ENCODE peak calls at places on chromosomes 11 and 22, in ten cellular contexts. B is H7; M is GM19239; D is NK-92 treated with Interleukin-12 subunit alpha and Interleukin-12 subunit beta, amount 100 ng/mL, for 24 hours; N is RCC 7860; A is Peyer's patch; I is A549; V is T-helper 2 cell; P is mesothelial cell of epicardium; W is sigmoid colon. X is an unnamed sample.

GRCh38 chr11:64655901-64656601 is 65.0 kb downstream of the SLC22A12 start:
- DNase-seq in V (no peak), A (no peak), B (no peak), M (no peak), W (no peak), I (no peak), P (no peak), D (no peak), N (no peak), X (no peak)

GRCh38 chr11:118227865-118228785 is 3.3 kb upstream of the JAML start:
- DNase-seq in N (no peak), M (no peak), B (no peak), V (no peak), W (no peak), I (no peak), A (peak; percentile 59), D (peak; percentile 64), P (no peak), X (no peak)

GRCh38 chr22:17984114-17984513 is 40.2 kb downstream of the MICAL3 start:
- DNase-seq in P (no peak), I (no peak), A (no peak), V (no peak), D (no peak), N (peak; percentile 31), W (no peak), M (no peak), B (no peak), X (no peak)

GRCh38 chr11:130094614-130095013 is 24.9 kb downstream of the APLP2 start:
- DNase-seq in I (no peak), V (no peak), N (no peak), A (no peak), W (no peak), M (no peak), D (no peak), B (no peak), P (no peak), X (no peak)

GRCh38 chr11:1805525-1805924 is 29.3 kb upstream of the SYT8 start:
- DNase-seq in I (no peak), D (no peak), V (no peak), W (no peak), A (no peak), B (no peak), P (no peak), M (no peak), N (no peak), X (no peak)

GRCh38 chr11:101516546-101516945 is 67.3 kb downstream of the TRPC6 start:
- DNase-seq in P (no peak), B (peak; percentile 19), M (no peak), N (no peak), I (no peak), D (no peak), A (no peak), W (no peak), V (no peak), X (no peak)

GRCh38 chr11:118076754-118077281 is at the start of gene TMPRSS4:
- DNase-seq in A (peak; percentile 91), D (no peak), V (no peak), N (no peak), B (peak; percentile 66), I (no peak), W (no peak), M (no peak), P (no peak), X (no peak)

GRCh38 chr22:27247691-27248434 is 553.7 kb downstream of the MN1 start:
- DNase-seq in B (no peak), N (no peak), V (no peak), I (no peak), P (no peak), A (no peak), M (no peak), D (no peak), W (no peak), X (no peak)

GRCh38 chr11:60994450-60995135 is 23.1 kb downstream of the CD6 start:
- DNase-seq in W (no peak), M (no peak), A (no peak), P (no peak), N (no peak), V (no peak), D (no peak), B (no peak), I (no peak), X (peak; percentile 16)

GRCh38 chr22:23875801-23876200 is 18.1 kb downstream of the SLC2A11 start:
- DNase-seq in W (no peak), V (no peak), I (no peak), D (no peak), N (no peak), M (no peak), P (no peak), A (no peak), B (no peak), X (no peak)

GRCh38 chr11:73152861-73153483 is 10.9 kb upstream of the FCHSD2 start:
- DNase-seq in D (peak; percentile 28), N (no peak), B (peak; percentile 48), I (no peak), M (peak; percentile 52), A (peak; percentile 91), W (peak; percentile 48), V (no peak), P (no peak), X (peak; percentile 59)

GRCh38 chr11:64321533-64321932 is 3.6 kb downstream of the PRDX5 start:
- DNase-seq in A (peak; percentile 74), N (peak; percentile 5), M (no peak), P (no peak), B (no peak), W (no peak), D (no peak), V (no peak), I (no peak), X (no peak)

GRCh38 chr11:116219171-116219635 is 553.6 kb downstream of the BUD13 start:
- DNase-seq in M (no peak), A (peak; percentile 45), B (no peak), V (no peak), W (no peak), D (no peak), I (no peak), P (no peak), N (no peak), X (no peak)

GRCh38 chr22:40898850-40899357 is 37.0 kb upstream of the DNAJB7 start:
- DNase-seq in I (peak; percentile 10), B (peak; percentile 63), P (no peak), V (no peak), N (peak; percentile 62), D (no peak), M (peak; percentile 30), W (no peak), A (no peak), X (peak; percentile 20)

GRCh38 chr11:114215871-114216803 is 80.1 kb upstream of the NNMT start:
- DNase-seq in N (no peak), B (no peak), P (no peak), I (no peak), W (no peak), M (no peak), D (no peak), A (no peak), V (no peak), X (peak; percentile 96)

GRCh38 chr11:44623716-44624491 is 58.4 kb downstream of the CD82 start:
- DNase-seq in W (peak; percentile 67), V (no peak), D (no peak), M (no peak), N (no peak), P (peak; percentile 36), A (peak; percentile 46), B (peak; percentile 22), I (no peak), X (peak; percentile 67)

GRCh38 chr11:12854829-12855228 is 154.3 kb upstream of the RASSF10 start:
- DNase-seq in B (no peak), P (no peak), N (peak; percentile 83), V (no peak), A (no peak), I (peak; percentile 60), M (no peak), D (no peak), W (no peak), X (no peak)